ENCODE peak calls at places on chromosomes 6 and 20, in four cellular contexts. T is transverse colon, O is heart right ventricle, E is tibial artery. I is an unnamed sample. For H3K27me3, the result is how much of the 10 kb centered on the place peaks cover.

GRCh38 chr6:126812651-126813050 is 305.8 kb upstream of the RSPO3 start:
- DNase-seq in T (no peak), O (no peak), E (no peak), I (no peak)

GRCh38 chr20:47146703-47147102 is 209.8 kb downstream of the ZMYND8 start:
- DNase-seq in E (no peak), T (no peak), O (no peak), I (no peak)

GRCh38 chr6:98828991-98829411 is 5.4 kb upstream of the POU3F2 start:
- DNase-seq in E (no peak), O (no peak), T (no peak), I (no peak)

GRCh38 chr6:34674268-34674639 is 22.3 kb downstream of the ILRUN start:
- DNase-seq in O (no peak), T (no peak), E (no peak), I (no peak)

GRCh38 chr6:125114248-125114858 is 39.2 kb upstream of the TPD52L1 start:
- DNase-seq in O (peak), E (peak), T (peak), I (no peak)

GRCh38 chr6:72533601-72534000 is 88.3 kb upstream of the KCNQ5 start:
- DNase-seq in T (no peak), O (no peak), E (no peak), I (no peak)

GRCh38 chr20:12949429-12949980 is 59.3 kb upstream of the SPTLC3 start:
- DNase-seq in O (no peak), T (no peak), E (no peak), I (no peak)

GRCh38 chr6:109238405-109238804 is 143.1 kb downstream of the CEP57L1 start:
- DNase-seq in E (no peak), O (no peak), T (no peak), I (no peak)

GRCh38 chr20:54284928-54285704 is 77.2 kb downstream of the PFDN4 start:
- DNase-seq in T (no peak), E (no peak), O (no peak), I (no peak)

GRCh38 chr20:1417273-1417672 is 24.4 kb upstream of the FKBP1A start:
- DNase-seq in T (no peak), E (no peak), O (no peak), I (no peak)

DNA sequence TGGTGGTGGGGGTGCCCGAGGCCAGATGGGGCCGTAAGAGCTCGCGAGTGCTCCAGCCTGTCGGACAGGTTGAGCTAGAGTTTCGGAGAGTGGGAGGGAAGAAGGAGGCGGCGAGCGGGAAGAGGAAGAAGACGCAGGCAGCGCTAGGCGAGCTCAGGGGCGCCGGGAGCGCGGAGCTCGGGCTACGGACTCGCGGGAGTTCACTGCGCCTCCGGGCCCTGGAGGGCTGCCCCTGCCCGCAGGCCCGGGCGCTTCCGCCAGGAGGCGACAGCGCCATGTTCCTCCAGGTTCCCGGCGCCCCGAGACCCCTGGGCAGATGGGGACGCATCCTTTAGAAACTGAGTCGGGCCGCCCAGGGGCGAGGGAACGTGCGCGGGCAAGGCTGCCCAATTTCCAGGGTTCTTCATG is 984 bp downstream of the TFAP2C start:
- DNase-seq in E (no peak), T (peak), O (no peak), I (peak)
- H3K27me3 ChIP-seq in E (under half), T (half or more), O (half or more), I (half or more)

GRCh38 chr20:59835448-59836395 is 97.7 kb downstream of the SYCP2 start:
- DNase-seq in E (no peak), O (peak), T (peak), I (no peak)
- H3K27me3 ChIP-seq in E (under half), O (under half), T (under half), I (under half)

DNA sequence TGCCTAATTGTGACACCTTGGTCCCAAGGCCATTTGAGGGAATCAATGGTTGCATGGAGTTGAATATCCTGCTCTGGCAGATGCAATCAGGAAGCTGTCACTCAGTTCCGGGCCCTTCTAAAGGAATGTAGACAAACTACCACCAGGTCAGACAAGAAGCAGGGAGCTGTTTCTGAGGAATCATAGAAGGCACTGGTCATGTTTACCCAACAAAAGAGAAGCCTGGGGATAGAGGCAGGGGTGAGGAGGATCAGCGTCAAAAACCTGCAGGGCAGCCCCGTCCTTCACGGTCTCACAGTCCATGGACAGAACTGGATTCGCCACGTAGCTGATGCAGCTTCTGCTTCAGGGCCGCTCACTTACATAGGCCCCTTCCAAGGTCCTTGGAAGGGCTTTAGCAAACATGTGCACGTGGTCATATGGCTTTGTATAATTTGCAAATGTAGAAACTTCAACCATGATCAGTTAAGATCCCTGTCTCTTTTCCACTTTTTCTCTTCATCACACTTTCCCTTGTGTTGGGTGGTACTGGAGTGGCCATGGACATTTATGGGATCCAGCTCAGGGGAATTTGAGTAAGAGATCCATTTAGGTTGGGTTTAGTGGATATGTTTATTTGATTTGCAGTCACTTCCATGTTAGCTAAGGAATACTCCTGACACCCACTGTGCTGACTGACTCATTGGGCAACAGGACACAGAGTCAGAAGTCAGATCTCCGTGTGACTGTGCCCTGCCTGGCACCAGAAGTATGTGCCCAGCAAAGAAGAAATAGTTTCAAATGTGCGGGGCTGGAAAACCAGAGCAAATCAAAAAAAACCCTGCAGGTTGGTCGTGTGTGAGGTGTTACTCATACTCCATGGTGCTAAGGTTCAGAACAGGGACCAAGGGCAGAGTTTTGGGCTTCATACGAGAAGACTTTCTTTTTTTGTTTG is 60.0 kb upstream of the ZFAND3 start:
- DNase-seq in O (no peak), T (no peak), E (no peak), I (no peak)
- H3K27me3 ChIP-seq in O (under half), T (under half), E (under half), I (under half)

GRCh38 chr6:137492289-137492688 is 1.9 kb downstream of the OLIG3 start:
- DNase-seq in E (no peak), T (no peak), O (no peak), I (no peak)
- H3K27me3 ChIP-seq in E (under half), T (half or more), O (half or more), I (half or more)

DNA sequence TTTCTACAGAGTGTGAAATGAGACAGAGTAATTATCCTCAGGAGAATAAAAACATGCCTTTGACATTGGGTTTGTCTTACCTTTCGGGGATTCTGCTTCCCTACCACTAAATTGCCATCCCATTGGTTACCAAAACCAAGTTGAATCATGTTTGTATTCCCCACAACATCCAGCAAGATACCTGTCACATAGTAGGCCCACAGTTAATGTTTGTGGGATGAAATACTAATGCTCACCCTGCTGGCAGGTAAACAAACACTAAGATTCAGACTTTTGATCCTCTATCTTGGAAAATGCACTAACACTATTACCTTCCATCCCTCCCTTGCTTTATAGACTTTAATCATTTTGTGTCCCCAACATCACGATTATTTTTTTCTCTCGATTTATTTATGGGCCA is 8.2 kb upstream of the STXBP5 start:
- DNase-seq in O (no peak), E (no peak), T (no peak), I (no peak)
- H3K27me3 ChIP-seq in O (under half), E (under half), T (under half), I (under half)

DNA sequence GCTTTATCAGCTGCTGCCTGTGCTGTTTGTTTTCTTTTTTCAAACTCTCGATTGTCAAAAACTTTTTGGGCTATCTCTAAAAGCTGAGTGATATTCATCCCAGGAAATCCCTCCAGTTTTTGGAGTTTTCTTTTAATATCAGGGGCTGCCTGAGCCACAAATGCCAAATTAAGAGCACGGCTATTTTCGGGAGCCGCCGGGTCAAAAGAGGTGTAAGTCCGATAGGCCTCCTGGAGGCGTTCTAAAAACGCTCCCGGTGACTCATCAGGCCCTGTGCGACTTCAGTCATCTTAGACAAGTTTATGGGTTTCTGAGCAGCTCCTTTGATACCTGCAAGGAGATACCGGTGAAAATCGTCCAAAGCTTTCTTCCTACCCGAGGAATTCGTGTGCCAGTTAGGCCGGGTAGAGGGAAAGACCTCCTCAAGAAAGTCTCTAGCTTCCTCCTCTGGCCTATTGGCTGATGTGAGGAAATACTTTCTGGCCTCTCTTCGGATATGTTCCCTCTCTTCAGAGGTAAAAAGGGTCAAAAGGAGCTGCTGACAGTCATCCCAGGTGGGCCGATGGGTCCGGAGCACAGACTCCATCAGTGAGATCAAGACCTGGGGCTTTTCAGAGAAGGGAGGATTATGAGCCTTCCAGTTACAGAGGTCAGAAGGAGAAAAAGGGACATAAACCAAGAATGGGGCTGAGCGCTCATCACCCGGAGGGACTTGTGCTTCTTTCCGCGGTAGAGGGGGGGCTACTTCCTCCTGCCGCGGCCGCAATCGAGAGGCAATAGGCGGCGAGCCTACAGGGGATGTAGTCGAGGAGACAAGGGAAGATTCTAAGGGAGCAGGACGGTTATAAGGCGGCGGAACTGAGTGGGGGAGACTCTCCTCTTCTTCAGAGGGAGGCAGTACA is 151.1 kb downstream of the TRIM27 start:
- DNase-seq in O (no peak), T (no peak), E (no peak), I (no peak)
- H3K27me3 ChIP-seq in O (half or more), T (half or more), E (under half), I (half or more)

DNA sequence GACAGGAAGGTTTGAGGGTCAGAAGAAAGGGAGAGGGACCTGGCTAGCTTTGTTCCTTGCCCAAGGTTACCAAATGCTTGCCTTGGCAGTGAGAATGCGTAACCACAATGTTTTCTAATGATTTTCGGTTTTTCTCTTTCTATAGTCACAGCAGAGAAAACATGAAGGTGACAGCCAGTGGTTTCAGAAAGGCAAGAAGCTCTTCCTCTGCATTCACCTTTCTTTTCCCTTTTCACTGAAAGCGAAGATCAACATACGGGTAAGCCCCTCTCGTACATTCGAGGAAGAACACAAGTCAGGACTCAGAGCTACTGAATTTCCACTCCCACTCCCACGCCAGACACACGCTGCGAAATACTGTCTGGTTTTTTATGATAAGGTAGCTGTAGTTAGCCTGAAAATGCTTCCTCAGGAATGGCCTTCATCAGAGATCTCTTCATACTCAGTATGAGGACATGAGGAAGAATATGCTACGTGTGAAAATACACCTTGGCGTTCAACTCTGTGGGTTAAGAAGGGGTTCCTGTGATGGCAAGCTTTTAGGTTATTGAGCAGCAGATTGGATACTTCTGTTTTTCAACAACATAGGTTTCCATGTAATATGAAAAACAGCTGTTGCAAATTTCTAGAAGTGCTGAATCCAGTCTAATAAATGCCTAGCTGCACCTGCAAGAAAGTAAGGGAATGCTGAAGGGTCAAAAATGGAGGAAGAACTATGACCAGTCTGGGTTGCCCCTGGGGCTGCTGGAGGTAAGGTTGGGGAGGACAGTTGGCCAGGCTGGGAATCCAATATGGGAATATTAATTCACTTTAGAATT is 7.4 kb upstream of the CD83 start:
- DNase-seq in E (no peak), O (no peak), T (no peak), I (no peak)
- H3K27me3 ChIP-seq in E (under half), O (under half), T (under half), I (under half)

GRCh38 chr20:62368303-62368628 is 1.2 kb upstream of the LAMA5 start:
- DNase-seq in O (no peak), T (no peak), E (no peak), I (no peak)
- H3K27me3 ChIP-seq in O (under half), T (half or more), E (under half), I (under half)

I was measured in left lung.